ENCODE peak calls at places on chromosome 22, in four cellular contexts. F is body of pancreas, H is fibroblast of mammary gland, U is left cardiac atrium. V is an unnamed sample.

GRCh38 chr22:31125521-31126117 is 2.9 kb downstream of the INPP5J start:
- DNase-seq in F (no peak), H (no peak), U (no peak), V (no peak)

GRCh38 chr22:23110922-23111527 is 30.8 kb downstream of the RSPH14 start:
- DNase-seq in F (no peak), H (no peak), U (no peak), V (peak)

GRCh38 chr22:36068776-36069344 is 40.2 kb upstream of the RBFOX2 start:
- DNase-seq in U (no peak), H (peak), F (no peak), V (no peak)

GRCh38 chr22:44108076-44108475 is 72.6 kb upstream of the PARVG start:
- DNase-seq in U (no peak), H (no peak), F (no peak), V (no peak)

GRCh38 chr22:48147831-48148230 is 1385.4 kb downstream of the TBC1D22A start:
- DNase-seq in U (no peak), H (no peak), F (no peak), V (no peak)

GRCh38 chr22:47149976-47150375 is 387.5 kb downstream of the TBC1D22A start:
- DNase-seq in U (no peak), F (no peak), H (no peak), V (no peak)

GRCh38 chr22:49961601-49962011 is 1.0 kb downstream of the PIM3 start:
- DNase-seq in H (no peak), U (no peak), F (no peak), V (no peak)

GRCh38 chr22:17767236-17768065 is 6.8 kb downstream of the BID start:
- DNase-seq in U (no peak), F (no peak), H (no peak), V (no peak)

GRCh38 chr22:45994516-45995404 is 17.8 kb upstream of the WNT7B start:
- DNase-seq in F (peak), H (peak), U (peak), V (peak)

GRCh38 chr22:24405631-24406321 is 21.6 kb upstream of the ADORA2A start:
- DNase-seq in H (no peak), F (no peak), U (no peak), V (peak)

GRCh38 chr22:38314992-38315800 is 2.0 kb downstream of the CSNK1E start:
- DNase-seq in H (peak), F (peak), U (no peak), V (no peak)

GRCh38 chr22:24035296-24035695 is 24.2 kb downstream of the CABIN1 start:
- DNase-seq in U (no peak), F (no peak), H (no peak), V (no peak)

GRCh38 chr22:41589260-41589600 is 410 bp downstream of the PMM1 start:
- DNase-seq in F (peak), H (no peak), U (peak), V (no peak)